ENCODE peak calls at places on chromosomes 2 and 18, in ten cellular contexts. S is heart right ventricle; O is aorta; P is CD8-positive, alpha-beta T cell; I is colonic mucosa; W is fibroblast of lung; J is heart left ventricle; B is mammary epithelial cell; L is ovary; V is keratinocyte. U is an unnamed sample.

GRCh38 chr2:180412224-180412623 is 405.1 kb upstream of the CWC22 start:
- DNase-seq in J (no peak), O (no peak), P (no peak), W (no peak), B (no peak), L (no peak), S (no peak), I (no peak), V (no peak), U (no peak)

GRCh38 chr2:54772531-54772930 is 49.1 kb downstream of the EML6 start:
- DNase-seq in V (no peak), B (no peak), S (no peak), J (no peak), P (no peak), L (no peak), W (peak), O (no peak), I (no peak), U (no peak)

GRCh38 chr2:73141896-73142295 is 29.1 kb upstream of the RAB11FIP5 start:
- DNase-seq in W (no peak), B (no peak), I (no peak), V (no peak), J (no peak), S (no peak), L (no peak), O (no peak), P (no peak), U (no peak)

GRCh38 chr2:72155737-72156136 is 8.1 kb upstream of the CYP26B1 start:
- DNase-seq in L (no peak), O (no peak), S (no peak), P (peak), B (no peak), W (no peak), V (no peak), J (no peak), I (no peak), U (no peak)

GRCh38 chr2:69618362-69618761 is 25.2 kb downstream of the AAK1 start:
- DNase-seq in L (no peak), P (no peak), V (no peak), J (no peak), I (no peak), O (peak), B (no peak), S (no peak), W (peak), U (peak)

GRCh38 chr2:65999790-66000189 is 435.1 kb upstream of the MEIS1 start:
- DNase-seq in S (no peak), W (no peak), I (no peak), O (no peak), P (no peak), L (no peak), B (no peak), V (no peak), J (no peak), U (no peak)

GRCh38 chr2:14903709-14904374 is 271.3 kb downstream of the LRATD1 start:
- DNase-seq in S (no peak), W (no peak), B (peak), J (no peak), L (no peak), P (peak), V (no peak), I (peak), O (no peak), U (no peak)

GRCh38 chr2:63051795-63052333 is 1.2 kb downstream of the OTX1 start:
- DNase-seq in J (no peak), S (no peak), B (no peak), O (no peak), I (no peak), P (no peak), V (no peak), W (no peak), L (no peak), U (no peak)

GRCh38 chr2:11944311-11944710 is 197.9 kb downstream of the LPIN1 start:
- DNase-seq in O (no peak), B (no peak), V (no peak), P (no peak), S (no peak), I (no peak), J (no peak), L (no peak), W (no peak), U (no peak)

GRCh38 chr2:119283873-119284331 is 60.3 kb downstream of the STEAP3 start:
- DNase-seq in V (peak), O (no peak), I (no peak), B (peak), W (peak), P (no peak), S (peak), J (peak), L (no peak), U (no peak)

GRCh38 chr2:219627105-219628100 is at the start of gene SLC4A3:
- DNase-seq in L (peak), V (no peak), O (peak), J (peak), S (no peak), W (peak), B (peak), I (no peak), P (no peak), U (peak)

GRCh38 chr2:26900831-26901321 is 52.9 kb downstream of the DPYSL5 start:
- DNase-seq in B (no peak), S (no peak), V (no peak), J (no peak), W (no peak), L (no peak), P (no peak), O (no peak), I (no peak), U (no peak)

GRCh38 chr2:96618599-96619283 is 19.4 kb downstream of the KANSL3 start:
- DNase-seq in L (no peak), O (no peak), V (no peak), W (peak), I (no peak), J (no peak), B (no peak), S (no peak), P (no peak), U (peak)

GRCh38 chr2:219628235-219628985 is 980 bp downstream of the SLC4A3 start:
- DNase-seq in J (peak), I (no peak), W (no peak), L (peak), O (peak), V (no peak), P (no peak), S (no peak), B (no peak), U (peak)

GRCh38 chr2:55616509-55617159 is 788 bp downstream of the PPP4R3B start:
- DNase-seq in V (no peak), O (no peak), S (no peak), J (no peak), L (no peak), I (peak), B (peak), W (peak), P (peak), U (no peak)

GRCh38 chr2:219676586-219676985 is 49.2 kb downstream of the SLC4A3 start:
- DNase-seq in B (no peak), J (no peak), W (peak), I (no peak), P (no peak), S (no peak), L (no peak), O (no peak), V (no peak), U (no peak)

GRCh38 chr2:111015256-111015655 is 105.5 kb upstream of the BCL2L11 start:
- DNase-seq in I (no peak), J (no peak), P (no peak), V (no peak), L (no peak), O (no peak), B (no peak), S (no peak), W (no peak), U (no peak)

GRCh38 chr2:172330060-172330671 is 97.2 kb upstream of the ITGA6 start:
- DNase-seq in V (no peak), S (no peak), O (no peak), P (no peak), J (no peak), L (no peak), B (no peak), W (no peak), I (peak), U (no peak)

GRCh38 chr18:53698907-53699306 is 525.6 kb downstream of the MBD2 start:
- DNase-seq in I (peak), L (no peak), P (no peak), W (peak), O (no peak), J (peak), V (no peak), S (peak), B (peak), U (no peak)

GRCh38 chr2:20560011-20560410 is 90.9 kb downstream of the HS1BP3 start:
- DNase-seq in S (no peak), W (no peak), O (no peak), L (no peak), J (no peak), V (no peak), I (no peak), P (no peak), B (no peak), U (peak)

GRCh38 chr2:31388736-31389135 is 25.8 kb downstream of the XDH start:
- DNase-seq in B (no peak), P (no peak), S (no peak), L (no peak), W (no peak), O (no peak), V (no peak), I (no peak), J (no peak), U (no peak)

GRCh38 chr2:238141541-238142318 is 3.3 kb downstream of the KLHL30 start:
- DNase-seq in I (peak), O (no peak), B (peak), V (peak), P (no peak), W (no peak), L (no peak), S (no peak), J (no peak), U (no peak)

GRCh38 chr18:80044072-80044471 is 9.8 kb downstream of the RBFA start:
- DNase-seq in J (no peak), O (no peak), B (no peak), L (no peak), W (no peak), S (no peak), V (no peak), I (no peak), P (no peak), U (no peak)

GRCh38 chr2:200774920-200775319 is 36.8 kb upstream of the BZW1 start:
- DNase-seq in B (no peak), O (no peak), P (no peak), S (no peak), V (no peak), L (no peak), W (no peak), I (no peak), J (no peak), U (no peak)

GRCh38 chr2:189601043-189601442 is 20.5 kb upstream of the SLC40A1 start:
- DNase-seq in W (peak), S (no peak), I (no peak), P (no peak), J (no peak), B (peak), V (no peak), O (no peak), L (no peak), U (no peak)

GRCh38 chr2:134704173-134704572 is 14.6 kb downstream of the TMEM163 start:
- DNase-seq in S (no peak), W (no peak), L (no peak), B (no peak), P (no peak), J (no peak), I (no peak), O (no peak), V (no peak), U (no peak)
- H3K27ac ChIP-seq in S (no peak), W (no peak), L (no peak), B (no peak), P (no peak), J (no peak), I (no peak), O (no peak), V (no peak), U (no peak)

GRCh38 chr2:85887566-85888019 is 1.2 kb downstream of the ST3GAL5 start:
- DNase-seq in O (no peak), I (peak), L (no peak), B (peak), W (peak), S (peak), V (no peak), P (peak), J (peak), U (peak)
- H3K27ac ChIP-seq in O (peak), I (peak), L (no peak), B (peak), W (no peak), S (no peak), V (peak), P (peak), J (peak), U (peak)

GRCh38 chr2:10845640-10846039 is 33.1 kb upstream of the PDIA6 start:
- DNase-seq in I (no peak), O (no peak), V (no peak), B (no peak), P (no peak), W (no peak), S (no peak), J (no peak), L (no peak), U (no peak)

GRCh38 chr2:10847008-10847407 is 34.4 kb upstream of the PDIA6 start:
- DNase-seq in O (no peak), S (peak), B (no peak), J (peak), W (no peak), P (no peak), L (no peak), I (no peak), V (no peak), U (no peak)

GRCh38 chr2:10844083-10844482 is 31.5 kb upstream of the PDIA6 start:
- DNase-seq in I (peak), V (peak), J (peak), B (peak), O (peak), L (no peak), W (peak), S (peak), P (no peak), U (no peak)

GRCh38 chr2:10842506-10842905 is 29.9 kb upstream of the PDIA6 start:
- DNase-seq in I (no peak), J (no peak), P (no peak), V (no peak), O (no peak), B (no peak), S (no peak), W (no peak), L (no peak), U (no peak)

DNA sequence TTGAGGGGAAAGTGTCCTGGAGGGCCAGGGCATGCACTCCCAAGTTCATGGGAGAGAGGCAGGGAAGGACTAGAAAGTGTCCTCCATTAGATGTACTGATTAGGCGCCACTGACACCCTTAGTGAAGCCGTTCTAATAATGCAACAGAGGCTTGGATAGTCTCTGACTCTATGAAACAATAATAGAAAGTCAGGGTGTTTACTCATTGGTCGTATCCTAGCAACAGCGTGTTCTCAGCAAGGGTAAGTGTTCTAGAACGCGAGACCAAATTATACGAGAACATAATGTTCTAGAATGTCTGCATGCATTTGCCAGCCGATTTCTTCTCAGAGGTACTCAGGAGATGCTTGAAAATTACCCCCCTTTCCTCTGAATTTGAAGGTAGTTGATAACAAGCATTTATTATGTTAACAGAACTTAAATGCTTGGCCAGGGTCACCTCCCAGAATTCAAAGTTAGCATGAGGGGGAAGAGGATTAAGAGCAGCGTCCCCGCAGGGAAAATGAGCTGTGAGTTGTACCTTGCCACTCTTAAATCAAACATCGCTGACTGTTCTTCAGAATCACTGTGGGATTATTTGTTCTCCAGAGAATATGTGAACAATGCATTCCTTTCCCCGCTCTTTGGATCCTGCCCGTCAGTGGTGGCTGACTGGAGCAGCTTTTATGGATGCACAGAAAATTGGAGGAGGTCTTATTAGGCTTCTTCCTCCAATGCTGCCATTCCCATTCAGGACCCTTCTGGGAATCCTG is 33.7 kb upstream of the PDIA6 start:
- DNase-seq in L (no peak), P (no peak), W (no peak), S (no peak), J (no peak), V (no peak), I (no peak), B (no peak), O (no peak), U (no peak)
- H3K27ac ChIP-seq in L (no peak), P (no peak), W (no peak), S (peak), J (peak), V (no peak), I (no peak), B (no peak), O (no peak), U (no peak)

GRCh38 chr2:234842753-234843152 is 109.1 kb upstream of the SH3BP4 start:
- DNase-seq in P (no peak), S (no peak), L (no peak), I (no peak), O (no peak), V (no peak), B (no peak), J (no peak), W (no peak), U (no peak)

GRCh38 chr2:234843411-234843810 is 108.4 kb upstream of the SH3BP4 start:
- DNase-seq in S (no peak), J (no peak), L (no peak), P (no peak), W (no peak), I (no peak), V (no peak), O (no peak), B (no peak), U (no peak)

GRCh38 chr2:234839285-234839684 is 112.5 kb upstream of the SH3BP4 start:
- DNase-seq in O (no peak), P (no peak), W (peak), I (no peak), B (no peak), V (no peak), J (no peak), S (no peak), L (no peak), U (no peak)

GRCh38 chr2:234841321-234842015 is 110.3 kb upstream of the SH3BP4 start:
- DNase-seq in W (no peak), V (no peak), I (no peak), J (no peak), O (no peak), B (no peak), S (no peak), P (no peak), L (no peak), U (no peak)

GRCh38 chr2:234840336-234840735 is 111.5 kb upstream of the SH3BP4 start:
- DNase-seq in J (peak), S (peak), O (no peak), V (peak), L (peak), B (peak), P (no peak), W (peak), I (no peak), U (peak)
- H3K27ac ChIP-seq in J (no peak), S (no peak), O (no peak), V (no peak), L (no peak), B (no peak), P (no peak), W (no peak), I (no peak), U (no peak)

GRCh38 chr2:156430978-156431358 is 5.2 kb upstream of the GPD2 start:
- DNase-seq in S (no peak), V (no peak), J (no peak), B (peak), W (peak), O (no peak), I (no peak), P (no peak), L (no peak), U (no peak)
- H3K27ac ChIP-seq in S (no peak), V (no peak), J (no peak), B (peak), W (no peak), O (no peak), I (no peak), P (no peak), L (no peak), U (no peak)

DNA sequence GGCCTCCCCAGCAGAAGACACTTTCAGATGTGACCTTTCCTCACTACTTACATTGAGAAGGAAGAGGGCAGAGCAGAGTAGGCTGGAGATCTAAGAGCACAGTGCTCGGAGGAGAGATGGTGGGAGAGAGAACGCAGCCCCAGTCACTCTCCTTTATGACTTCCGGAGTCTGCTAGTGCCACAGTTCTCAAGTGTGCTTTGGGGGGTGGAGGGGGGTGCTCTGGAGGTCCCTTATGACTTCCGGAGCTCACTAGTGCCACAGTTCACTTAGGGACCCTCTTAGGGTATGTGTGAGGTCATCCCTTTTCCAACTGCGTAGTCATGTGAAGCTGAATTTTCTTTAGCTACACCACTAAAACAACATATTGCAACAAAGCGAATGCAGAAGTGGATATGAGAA is 153.7 kb upstream of the KCTD1 start:
- DNase-seq in V (no peak), I (no peak), B (no peak), J (no peak), P (no peak), S (no peak), O (no peak), L (no peak), W (no peak), U (no peak)
- H3K27ac ChIP-seq in V (no peak), I (no peak), B (no peak), J (no peak), P (no peak), S (no peak), O (no peak), L (no peak), W (no peak), U (no peak)

GRCh38 chr18:8844721-8845148 is 139.4 kb downstream of the MTCL1 start:
- DNase-seq in V (peak), L (no peak), S (no peak), J (no peak), B (peak), O (no peak), P (no peak), I (no peak), W (peak), U (no peak)
- H3K27ac ChIP-seq in V (peak), L (no peak), S (no peak), J (no peak), B (no peak), O (no peak), P (no peak), I (no peak), W (no peak), U (no peak)

GRCh38 chr18:9182852-9183399 is 46.3 kb downstream of the ANKRD12 start:
- DNase-seq in I (no peak), V (no peak), W (no peak), O (no peak), P (no peak), B (no peak), J (no peak), L (no peak), S (no peak), U (no peak)
- H3K27ac ChIP-seq in I (no peak), V (no peak), W (no peak), O (no peak), P (no peak), B (no peak), J (no peak), L (no peak), S (no peak), U (no peak)

GRCh38 chr2:9373047-9373446 is 50.3 kb downstream of the ITGB1BP1 start:
- DNase-seq in B (no peak), I (no peak), L (no peak), P (no peak), O (no peak), V (no peak), J (no peak), S (no peak), W (no peak), U (no peak)
- H3K27ac ChIP-seq in B (no peak), I (no peak), L (no peak), P (no peak), O (no peak), V (no peak), J (no peak), S (no peak), W (no peak), U (no peak)